ENCODE peak calls at places on chromosome 21, in seven cellular contexts. One of them, this sample, is unnamed. For H3K36me3 and H3K27me3, the result is how much of the 10 kb centered on the place peaks cover.

GRCh38 chr21:25179116-25179515 is 428.2 kb downstream of the MRPL39 start:
- DNase-seq in endothelial cell of umbilical vein: no peak
- DNase-seq in GM23338: no peak
- DNase-seq in brain microvascular endothelial cell: no peak
- DNase-seq in mesenchymal stem cell: no peak
- DNase-seq in lung: no peak
- DNase-seq in neural progenitor cell: no peak
- DNase-seq in this sample: no peak

GRCh38 chr21:17343055-17343454 is 169.8 kb upstream of the CXADR start:
- DNase-seq in endothelial cell of umbilical vein: peak
- DNase-seq in GM23338: peak
- DNase-seq in brain microvascular endothelial cell: peak
- DNase-seq in mesenchymal stem cell: peak
- DNase-seq in lung: no peak
- DNase-seq in neural progenitor cell: peak
- DNase-seq in this sample: no peak

GRCh38 chr21:25929859-25930520 is 195.2 kb downstream of the GABPA start:
- DNase-seq in endothelial cell of umbilical vein: no peak
- DNase-seq in GM23338: peak
- DNase-seq in brain microvascular endothelial cell: peak
- DNase-seq in mesenchymal stem cell: peak
- DNase-seq in lung: no peak
- DNase-seq in neural progenitor cell: peak
- DNase-seq in this sample: no peak

GRCh38 chr21:37915941-37916794 is at the start of gene KCNJ6:
- DNase-seq in endothelial cell of umbilical vein: peak
- DNase-seq in GM23338: peak
- DNase-seq in brain microvascular endothelial cell: peak
- DNase-seq in mesenchymal stem cell: peak
- DNase-seq in lung: no peak
- DNase-seq in neural progenitor cell: peak
- DNase-seq in this sample: peak

GRCh38 chr21:15617968-15618367 is 111.8 kb upstream of the USP25 start:
- DNase-seq in endothelial cell of umbilical vein: peak
- DNase-seq in GM23338: peak
- DNase-seq in brain microvascular endothelial cell: peak
- DNase-seq in mesenchymal stem cell: peak
- DNase-seq in lung: no peak
- DNase-seq in neural progenitor cell: peak
- DNase-seq in this sample: peak

GRCh38 chr21:17798796-17799195 is 20.4 kb downstream of the C21orf91 start:
- DNase-seq in endothelial cell of umbilical vein: no peak
- DNase-seq in GM23338: no peak
- DNase-seq in brain microvascular endothelial cell: no peak
- DNase-seq in mesenchymal stem cell: no peak
- DNase-seq in lung: no peak
- DNase-seq in neural progenitor cell: no peak
- DNase-seq in this sample: no peak

GRCh38 chr21:46664316-46664995 is 29.0 kb downstream of the PRMT2 start:
- DNase-seq in endothelial cell of umbilical vein: no peak
- DNase-seq in GM23338: no peak
- DNase-seq in brain microvascular endothelial cell: no peak
- DNase-seq in mesenchymal stem cell: no peak
- DNase-seq in lung: no peak
- DNase-seq in neural progenitor cell: no peak
- DNase-seq in this sample: no peak

GRCh38 chr21:42229676-42230075 is 10.7 kb downstream of the ABCG1 start:
- DNase-seq in endothelial cell of umbilical vein: peak
- DNase-seq in GM23338: no peak
- DNase-seq in brain microvascular endothelial cell: no peak
- DNase-seq in mesenchymal stem cell: no peak
- DNase-seq in lung: no peak
- DNase-seq in neural progenitor cell: no peak
- DNase-seq in this sample: no peak

GRCh38 chr21:41316641-41317392 is at the start of gene FAM3B:
- DNase-seq in endothelial cell of umbilical vein: no peak
- DNase-seq in GM23338: peak
- DNase-seq in brain microvascular endothelial cell: no peak
- DNase-seq in mesenchymal stem cell: no peak
- DNase-seq in lung: peak
- DNase-seq in neural progenitor cell: peak
- DNase-seq in this sample: no peak

GRCh38 chr21:41280115-41280919 is 36.3 kb upstream of the FAM3B start:
- DNase-seq in endothelial cell of umbilical vein: no peak
- DNase-seq in GM23338: no peak
- DNase-seq in brain microvascular endothelial cell: no peak
- DNase-seq in mesenchymal stem cell: no peak
- DNase-seq in lung: no peak
- DNase-seq in neural progenitor cell: no peak
- DNase-seq in this sample: no peak

GRCh38 chr21:35204850-35205564 is 155.9 kb upstream of the RUNX1 start:
- DNase-seq in endothelial cell of umbilical vein: peak
- DNase-seq in GM23338: peak
- DNase-seq in brain microvascular endothelial cell: peak
- DNase-seq in mesenchymal stem cell: no peak
- DNase-seq in lung: peak
- DNase-seq in neural progenitor cell: no peak
- DNase-seq in this sample: peak

GRCh38 chr21:29152936-29153335 is 22.5 kb downstream of the MAP3K7CL start:
- DNase-seq in endothelial cell of umbilical vein: no peak
- DNase-seq in GM23338: no peak
- DNase-seq in brain microvascular endothelial cell: no peak
- DNase-seq in mesenchymal stem cell: no peak
- DNase-seq in lung: no peak
- DNase-seq in neural progenitor cell: no peak
- DNase-seq in this sample: no peak

GRCh38 chr21:29155933-29156260 is 25.5 kb downstream of the MAP3K7CL start:
- DNase-seq in endothelial cell of umbilical vein: no peak
- DNase-seq in GM23338: no peak
- DNase-seq in brain microvascular endothelial cell: no peak
- DNase-seq in mesenchymal stem cell: no peak
- DNase-seq in lung: no peak
- DNase-seq in neural progenitor cell: no peak
- DNase-seq in this sample: no peak

GRCh38 chr21:29157084-29157483 is 26.6 kb downstream of the MAP3K7CL start:
- DNase-seq in endothelial cell of umbilical vein: no peak
- DNase-seq in GM23338: no peak
- DNase-seq in brain microvascular endothelial cell: no peak
- DNase-seq in mesenchymal stem cell: no peak
- DNase-seq in lung: no peak
- DNase-seq in neural progenitor cell: no peak
- DNase-seq in this sample: no peak

GRCh38 chr21:29154270-29154669 is 23.8 kb downstream of the MAP3K7CL start:
- DNase-seq in endothelial cell of umbilical vein: no peak
- DNase-seq in GM23338: no peak
- DNase-seq in brain microvascular endothelial cell: no peak
- DNase-seq in mesenchymal stem cell: no peak
- DNase-seq in lung: no peak
- DNase-seq in neural progenitor cell: no peak
- DNase-seq in this sample: no peak

DNA sequence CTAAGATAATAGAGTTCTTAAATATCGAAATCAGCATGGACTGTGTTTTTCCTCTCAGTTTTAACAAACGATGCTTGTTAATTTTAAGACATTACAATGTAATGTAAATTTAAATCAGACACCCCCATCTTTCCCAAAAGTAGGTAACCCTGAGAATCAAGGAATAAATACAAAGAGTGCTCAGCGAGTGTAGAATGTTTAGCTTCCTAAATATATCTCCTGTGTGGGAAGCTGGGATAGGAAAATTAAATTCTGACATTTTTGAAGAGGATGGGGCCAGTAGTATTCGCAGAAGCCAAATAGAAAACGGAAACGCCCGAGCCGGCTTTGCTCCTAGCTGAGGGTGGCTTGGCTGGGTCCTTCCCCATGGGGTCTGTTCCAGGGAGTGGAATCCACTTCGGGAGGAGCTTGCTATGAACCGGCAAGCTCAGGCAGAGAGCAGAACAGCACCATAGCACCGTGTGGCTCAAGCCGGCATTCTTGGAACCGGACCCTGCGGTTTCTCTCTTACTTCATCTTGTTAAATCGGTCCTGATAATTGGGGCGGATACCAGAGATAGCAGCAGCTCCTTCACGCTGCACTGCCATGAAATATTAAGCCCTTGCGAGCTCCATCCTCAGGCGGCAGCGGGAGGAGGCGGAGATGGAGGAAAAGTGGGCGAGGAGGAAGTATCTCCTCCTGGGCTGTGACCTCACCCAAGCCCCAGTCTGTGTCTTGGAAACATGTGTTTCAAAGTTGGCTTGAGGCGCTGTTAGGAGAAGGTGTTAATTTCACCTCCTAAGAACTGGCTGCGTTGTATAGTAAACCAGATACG is 24.9 kb downstream of the MAP3K7CL start:
- DNase-seq in endothelial cell of umbilical vein: peak
- DNase-seq in GM23338: peak
- DNase-seq in brain microvascular endothelial cell: peak
- DNase-seq in mesenchymal stem cell: no peak
- DNase-seq in lung: peak
- DNase-seq in neural progenitor cell: peak
- DNase-seq in this sample: peak
- H3K4me3 ChIP-seq in endothelial cell of umbilical vein: no peak
- H3K4me3 ChIP-seq in GM23338: no peak
- H3K4me3 ChIP-seq in brain microvascular endothelial cell: peak
- H3K4me3 ChIP-seq in mesenchymal stem cell: no peak
- H3K4me3 ChIP-seq in lung: peak
- H3K4me3 ChIP-seq in neural progenitor cell: peak
- H3K4me3 ChIP-seq in this sample: peak

DNA sequence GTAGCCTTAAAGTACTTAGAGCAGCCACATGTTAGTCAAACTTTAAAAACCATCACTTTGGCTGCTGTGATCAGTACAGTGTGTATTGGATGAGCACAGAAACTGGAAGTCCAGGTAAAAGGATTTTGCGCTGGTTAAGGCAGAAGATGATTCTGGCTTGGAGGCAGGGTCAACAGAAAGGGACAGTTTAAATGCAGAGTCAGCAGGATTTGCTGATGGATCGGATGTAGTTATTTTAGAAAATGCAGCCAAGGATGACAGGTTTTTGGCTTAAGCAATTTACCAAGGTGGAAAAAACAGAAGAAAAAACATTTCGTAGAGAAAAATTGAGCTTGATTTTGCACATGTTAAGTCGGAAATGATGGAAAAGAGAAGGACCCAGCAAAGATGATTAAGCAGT is 45.9 kb upstream of the MORC3 start:
- DNase-seq in endothelial cell of umbilical vein: no peak
- DNase-seq in GM23338: no peak
- DNase-seq in brain microvascular endothelial cell: no peak
- DNase-seq in mesenchymal stem cell: no peak
- DNase-seq in lung: no peak
- DNase-seq in neural progenitor cell: no peak
- DNase-seq in this sample: no peak
- H3K36me3 ChIP-seq in endothelial cell of umbilical vein: under half
- H3K36me3 ChIP-seq in GM23338: under half
- H3K36me3 ChIP-seq in brain microvascular endothelial cell: under half
- H3K36me3 ChIP-seq in mesenchymal stem cell: under half
- H3K36me3 ChIP-seq in lung: under half
- H3K36me3 ChIP-seq in neural progenitor cell: under half
- H3K36me3 ChIP-seq in this sample: under half

GRCh38 chr21:44722701-44723100 is 11.3 kb upstream of the TSPEAR start:
- DNase-seq in endothelial cell of umbilical vein: no peak
- DNase-seq in GM23338: no peak
- DNase-seq in brain microvascular endothelial cell: no peak
- DNase-seq in mesenchymal stem cell: no peak
- DNase-seq in lung: no peak
- DNase-seq in neural progenitor cell: no peak
- DNase-seq in this sample: no peak
- H3K27me3 ChIP-seq in endothelial cell of umbilical vein: under half
- H3K27me3 ChIP-seq in GM23338: under half
- H3K27me3 ChIP-seq in brain microvascular endothelial cell: under half
- H3K27me3 ChIP-seq in mesenchymal stem cell: half or more
- H3K27me3 ChIP-seq in lung: under half
- H3K27me3 ChIP-seq in neural progenitor cell: under half
- H3K27me3 ChIP-seq in this sample: under half

DNA sequence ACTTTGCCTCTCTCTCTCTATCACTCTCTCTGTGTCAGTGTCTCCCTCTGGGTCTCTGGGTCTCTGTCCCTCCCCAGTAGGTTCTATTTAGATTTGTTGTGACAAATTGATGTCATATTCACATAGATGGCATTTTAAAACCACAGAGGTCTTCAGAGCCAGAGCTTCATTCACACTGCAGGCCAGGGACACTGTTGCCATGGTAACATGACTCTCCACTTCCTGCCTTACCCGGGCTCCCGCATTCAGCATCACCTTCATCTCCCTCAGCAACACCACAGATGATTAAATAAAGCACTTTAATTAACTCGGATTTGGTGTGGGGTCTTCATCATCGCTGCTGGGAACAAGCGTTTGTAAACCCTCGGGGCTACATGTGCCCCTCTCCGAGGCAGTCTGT is 132.6 kb downstream of the ETS2 start:
- DNase-seq in endothelial cell of umbilical vein: no peak
- DNase-seq in GM23338: peak
- DNase-seq in brain microvascular endothelial cell: peak
- DNase-seq in mesenchymal stem cell: peak
- DNase-seq in lung: no peak
- DNase-seq in neural progenitor cell: peak
- DNase-seq in this sample: peak
- H3K4me3 ChIP-seq in endothelial cell of umbilical vein: no peak
- H3K4me3 ChIP-seq in GM23338: no peak
- H3K4me3 ChIP-seq in brain microvascular endothelial cell: no peak
- H3K4me3 ChIP-seq in mesenchymal stem cell: no peak
- H3K4me3 ChIP-seq in lung: no peak
- H3K4me3 ChIP-seq in neural progenitor cell: no peak
- H3K4me3 ChIP-seq in this sample: no peak

This sample was measured in MG63.